ENCODE peak calls at places on chromosomes 4 and X, in seven cellular contexts. Y is NCI-H460, P is endothelial cell, K is HS-5, X is DMS153, R is left ventricle myocardium superior, C is GM04503. Z is an unnamed sample.

GRCh38 chr4:129323630-129324029 is 227.7 kb downstream of the C4orf33 start:
- DNase-seq in R (no peak), C (no peak), P (no peak), X (peak), K (no peak), Y (no peak), Z (no peak)

GRCh38 chr4:147157860-147158701 is 212.4 kb upstream of the TTC29 start:
- DNase-seq in C (no peak), K (no peak), R (peak), Y (no peak), P (peak), X (no peak), Z (peak)

GRCh38 chr4:6275898-6276563 is 6.4 kb downstream of the WFS1 start:
- DNase-seq in K (no peak), R (no peak), Y (no peak), X (no peak), C (no peak), P (no peak), Z (no peak)

GRCh38 chr4:159221280-159221679 is 118.4 kb downstream of the RAPGEF2 start:
- DNase-seq in K (no peak), X (no peak), R (no peak), C (no peak), Y (no peak), P (no peak), Z (no peak)

GRCh38 chr4:92535599-92535998 is 231.8 kb downstream of the GRID2 start:
- DNase-seq in Y (no peak), X (no peak), P (no peak), R (no peak), C (no peak), K (no peak), Z (no peak)

GRCh38 chr4:73139991-73140390 is 70.5 kb upstream of the COX18 start:
- DNase-seq in P (no peak), X (no peak), K (no peak), R (no peak), C (no peak), Y (no peak), Z (no peak)

GRCh38 chrX:154775611-154776349 is 13.1 kb downstream of the DKC1 start:
- DNase-seq in C (no peak), X (no peak), Y (no peak), R (peak), K (no peak), P (no peak), Z (peak)

GRCh38 chrX:120840826-120841225 is 34.8 kb downstream of the CT47B1 start:
- DNase-seq in Y (no peak), C (peak), K (no peak), X (no peak), P (no peak), R (no peak), Z (no peak)

GRCh38 chrX:103554687-103555417 is 30.5 kb upstream of the TCEAL4 start:
- DNase-seq in K (no peak), C (no peak), Y (no peak), R (peak), P (peak), X (peak), Z (no peak)

GRCh38 chr4:182320580-182320979 is 77.4 kb downstream of the TENM3 start:
- DNase-seq in X (no peak), K (no peak), P (no peak), Y (no peak), R (no peak), C (no peak), Z (no peak)

GRCh38 chr4:8644461-8644891 is 51.9 kb downstream of the CPZ start:
- DNase-seq in R (no peak), P (no peak), C (no peak), Y (no peak), X (no peak), K (no peak), Z (no peak)